ENCODE peak calls at places on chromosomes 5 and 9, in four cellular contexts. One of them, this sample, is unnamed. For H3K36me3, the result is how much of the 10 kb centered on the place peaks cover.

GRCh38 chr9:129336601-129337286 is 158.7 kb upstream of the IER5L start:
- DNase-seq in cardiac muscle cell: peak
- DNase-seq in PC-3: no peak
- DNase-seq in DND-41: no peak
- DNase-seq in this sample: peak

GRCh38 chr5:153463806-153464205 is 26.7 kb upstream of the GRIA1 start:
- DNase-seq in cardiac muscle cell: no peak
- DNase-seq in PC-3: peak
- DNase-seq in DND-41: no peak
- DNase-seq in this sample: no peak

GRCh38 chr5:169917425-169917824 is 62.9 kb downstream of the INSYN2B start:
- DNase-seq in cardiac muscle cell: no peak
- DNase-seq in PC-3: no peak
- DNase-seq in DND-41: no peak
- DNase-seq in this sample: no peak

GRCh38 chr9:84301851-84302250 is 38.7 kb downstream of the SLC28A3 start:
- DNase-seq in cardiac muscle cell: peak
- DNase-seq in PC-3: peak
- DNase-seq in DND-41: no peak
- DNase-seq in this sample: no peak

GRCh38 chr9:120625222-120625621 is 45.3 kb upstream of the CDK5RAP2 start:
- DNase-seq in cardiac muscle cell: peak
- DNase-seq in PC-3: no peak
- DNase-seq in DND-41: no peak
- DNase-seq in this sample: no peak

GRCh38 chr5:138952962-138953361 is 77.8 kb upstream of the LRRTM2 start:
- DNase-seq in cardiac muscle cell: no peak
- DNase-seq in PC-3: no peak
- DNase-seq in DND-41: peak
- DNase-seq in this sample: no peak

GRCh38 chr9:121282309-121283071 is 14.5 kb downstream of the GSN start:
- DNase-seq in cardiac muscle cell: peak
- DNase-seq in PC-3: peak
- DNase-seq in DND-41: no peak
- DNase-seq in this sample: no peak

GRCh38 chr5:139660916-139661814 is 13.0 kb downstream of the CXXC5 start:
- DNase-seq in cardiac muscle cell: peak
- DNase-seq in PC-3: peak
- DNase-seq in DND-41: no peak
- DNase-seq in this sample: peak

GRCh38 chr5:157184117-157184516 is 3.5 kb downstream of the ITK start:
- DNase-seq in cardiac muscle cell: no peak
- DNase-seq in PC-3: no peak
- DNase-seq in DND-41: no peak
- DNase-seq in this sample: no peak

GRCh38 chr9:99221266-99221622 is 498 bp downstream of the ALG2 start:
- DNase-seq in cardiac muscle cell: no peak
- DNase-seq in PC-3: no peak
- DNase-seq in DND-41: no peak
- DNase-seq in this sample: no peak
- H3K4me3 ChIP-seq in cardiac muscle cell: peak
- H3K4me3 ChIP-seq in PC-3: peak
- H3K4me3 ChIP-seq in DND-41: peak
- H3K4me3 ChIP-seq in this sample: peak

DNA sequence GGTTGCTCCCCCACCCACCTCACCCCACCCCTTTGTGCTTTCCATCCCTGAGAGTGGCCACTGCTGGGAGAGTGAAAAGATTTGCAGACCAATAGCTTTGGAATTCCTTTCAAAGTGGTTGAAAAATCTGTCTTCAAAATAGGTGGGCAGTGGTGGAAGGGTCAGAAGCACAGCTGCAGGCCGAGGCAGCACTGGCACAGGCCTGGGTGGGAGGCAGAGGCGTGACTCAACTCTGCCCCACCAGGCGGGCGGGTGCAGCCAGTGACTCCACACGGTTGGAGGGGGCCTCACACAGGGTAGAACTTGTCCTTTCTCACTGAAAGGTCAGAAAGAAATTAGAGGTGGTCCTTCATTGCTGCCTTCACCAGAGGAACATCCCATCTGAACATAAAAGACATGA is 214.9 kb upstream of the TBCA start:
- DNase-seq in cardiac muscle cell: no peak
- DNase-seq in PC-3: no peak
- DNase-seq in DND-41: no peak
- DNase-seq in this sample: no peak
- TF ChIP-seq CTCF in cardiac muscle cell: no peak
- TF ChIP-seq CTCF in PC-3: no peak
- TF ChIP-seq CTCF in DND-41: peak
- TF ChIP-seq CTCF in this sample: peak

GRCh38 chr9:131815971-131816873 is 76.3 kb upstream of the RAPGEF1 start:
- DNase-seq in cardiac muscle cell: no peak
- DNase-seq in PC-3: peak
- DNase-seq in DND-41: no peak
- DNase-seq in this sample: no peak
- H3K36me3 ChIP-seq in cardiac muscle cell: under half
- H3K36me3 ChIP-seq in PC-3: under half
- H3K36me3 ChIP-seq in DND-41: under half
- H3K36me3 ChIP-seq in this sample: under half

GRCh38 chr5:39203951-39204350 is 15.4 kb downstream of the FYB1 start:
- DNase-seq in cardiac muscle cell: no peak
- DNase-seq in PC-3: no peak
- DNase-seq in DND-41: no peak
- DNase-seq in this sample: no peak

GRCh38 chr5:39201160-39201794 is 18.1 kb downstream of the FYB1 start:
- DNase-seq in cardiac muscle cell: no peak
- DNase-seq in PC-3: peak
- DNase-seq in DND-41: no peak
- DNase-seq in this sample: no peak

GRCh38 chr5:39202594-39203290 is 16.6 kb downstream of the FYB1 start:
- DNase-seq in cardiac muscle cell: no peak
- DNase-seq in PC-3: no peak
- DNase-seq in DND-41: peak
- DNase-seq in this sample: no peak

GRCh38 chr5:39201795-39202593 is 17.4 kb downstream of the FYB1 start:
- DNase-seq in cardiac muscle cell: no peak
- DNase-seq in PC-3: no peak
- DNase-seq in DND-41: no peak
- DNase-seq in this sample: no peak

DNA sequence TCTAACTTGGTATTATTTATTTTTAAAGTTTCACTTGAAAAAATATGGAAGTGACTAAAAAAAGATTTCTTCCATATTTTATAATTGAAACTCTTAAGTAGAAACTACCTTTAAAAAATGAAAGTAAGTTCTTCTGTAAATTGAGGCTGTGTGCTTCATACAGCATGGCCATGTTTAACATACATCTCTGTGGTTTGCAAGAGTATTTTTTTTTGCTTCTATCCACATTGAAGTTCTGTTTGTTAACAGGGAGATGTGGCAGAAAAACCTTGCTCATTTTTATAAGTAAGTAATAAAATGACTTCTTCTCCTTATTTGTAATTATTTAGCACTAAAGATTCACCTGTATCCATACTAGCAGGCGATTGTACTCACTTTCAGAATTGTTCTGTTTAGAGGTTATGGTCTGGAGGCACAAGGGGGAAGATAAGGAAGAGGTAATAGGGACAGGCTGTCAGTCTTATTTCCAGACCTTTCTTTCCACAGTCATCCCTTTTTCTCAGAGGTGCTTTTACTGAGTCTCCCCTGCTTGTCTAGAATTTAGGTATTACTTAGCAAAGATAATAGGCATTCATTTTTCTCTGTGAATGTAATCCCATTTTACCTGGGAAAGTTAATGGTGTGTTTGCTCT is 16.0 kb downstream of the FYB1 start:
- DNase-seq in cardiac muscle cell: no peak
- DNase-seq in PC-3: no peak
- DNase-seq in DND-41: no peak
- DNase-seq in this sample: no peak
- H3K4me3 ChIP-seq in cardiac muscle cell: no peak
- H3K4me3 ChIP-seq in PC-3: no peak
- H3K4me3 ChIP-seq in DND-41: no peak
- H3K4me3 ChIP-seq in this sample: no peak

GRCh38 chr5:172796306-172796705 is 25.3 kb upstream of the DUSP1 start:
- DNase-seq in cardiac muscle cell: no peak
- DNase-seq in PC-3: no peak
- DNase-seq in DND-41: no peak
- DNase-seq in this sample: no peak

GRCh38 chr5:172793577-172794488 is 22.8 kb upstream of the DUSP1 start:
- DNase-seq in cardiac muscle cell: no peak
- DNase-seq in PC-3: peak
- DNase-seq in DND-41: no peak
- DNase-seq in this sample: peak

GRCh38 chr5:172797800-172798199 is 26.8 kb upstream of the DUSP1 start:
- DNase-seq in cardiac muscle cell: no peak
- DNase-seq in PC-3: no peak
- DNase-seq in DND-41: no peak
- DNase-seq in this sample: no peak

GRCh38 chr5:172792693-172793570 is 21.9 kb upstream of the DUSP1 start:
- DNase-seq in cardiac muscle cell: no peak
- DNase-seq in PC-3: no peak
- DNase-seq in DND-41: no peak
- DNase-seq in this sample: no peak

GRCh38 chr5:172795401-172795977 is 24.5 kb upstream of the DUSP1 start:
- DNase-seq in cardiac muscle cell: peak
- DNase-seq in PC-3: no peak
- DNase-seq in DND-41: no peak
- DNase-seq in this sample: no peak
- TF ChIP-seq CTCF in cardiac muscle cell: peak
- TF ChIP-seq CTCF in PC-3: no peak
- TF ChIP-seq CTCF in DND-41: no peak
- TF ChIP-seq CTCF in this sample: no peak

GRCh38 chr5:14488697-14489096 is 92.9 kb upstream of the OTULINL start:
- DNase-seq in cardiac muscle cell: no peak
- DNase-seq in PC-3: no peak
- DNase-seq in DND-41: no peak
- DNase-seq in this sample: no peak

GRCh38 chr5:14489643-14490042 is 91.9 kb upstream of the OTULINL start:
- DNase-seq in cardiac muscle cell: no peak
- DNase-seq in PC-3: peak
- DNase-seq in DND-41: no peak
- DNase-seq in this sample: no peak

GRCh38 chr5:14491505-14491904 is 90.1 kb upstream of the OTULINL start:
- DNase-seq in cardiac muscle cell: peak
- DNase-seq in PC-3: peak
- DNase-seq in DND-41: no peak
- DNase-seq in this sample: no peak

GRCh38 chr5:14491015-14491414 is 90.6 kb upstream of the OTULINL start:
- DNase-seq in cardiac muscle cell: no peak
- DNase-seq in PC-3: no peak
- DNase-seq in DND-41: no peak
- DNase-seq in this sample: no peak

GRCh38 chr5:14490309-14490711 is 91.3 kb upstream of the OTULINL start:
- DNase-seq in cardiac muscle cell: no peak
- DNase-seq in PC-3: peak
- DNase-seq in DND-41: no peak
- DNase-seq in this sample: no peak
- H3K36me3 ChIP-seq in cardiac muscle cell: under half
- H3K36me3 ChIP-seq in PC-3: half or more
- H3K36me3 ChIP-seq in DND-41: under half
- H3K36me3 ChIP-seq in this sample: under half

GRCh38 chr5:163915481-163915961 is 410.1 kb downstream of the MAT2B start:
- DNase-seq in cardiac muscle cell: peak
- DNase-seq in PC-3: peak
- DNase-seq in DND-41: no peak
- DNase-seq in this sample: peak
- H3K4me3 ChIP-seq in cardiac muscle cell: no peak
- H3K4me3 ChIP-seq in PC-3: no peak
- H3K4me3 ChIP-seq in DND-41: no peak
- H3K4me3 ChIP-seq in this sample: peak

GRCh38 chr5:150487199-150488061 is 20.5 kb upstream of the NDST1 start:
- DNase-seq in cardiac muscle cell: peak
- DNase-seq in PC-3: peak
- DNase-seq in DND-41: no peak
- DNase-seq in this sample: peak
- TF ChIP-seq CTCF in cardiac muscle cell: peak
- TF ChIP-seq CTCF in PC-3: peak
- TF ChIP-seq CTCF in DND-41: no peak
- TF ChIP-seq CTCF in this sample: peak

DNA sequence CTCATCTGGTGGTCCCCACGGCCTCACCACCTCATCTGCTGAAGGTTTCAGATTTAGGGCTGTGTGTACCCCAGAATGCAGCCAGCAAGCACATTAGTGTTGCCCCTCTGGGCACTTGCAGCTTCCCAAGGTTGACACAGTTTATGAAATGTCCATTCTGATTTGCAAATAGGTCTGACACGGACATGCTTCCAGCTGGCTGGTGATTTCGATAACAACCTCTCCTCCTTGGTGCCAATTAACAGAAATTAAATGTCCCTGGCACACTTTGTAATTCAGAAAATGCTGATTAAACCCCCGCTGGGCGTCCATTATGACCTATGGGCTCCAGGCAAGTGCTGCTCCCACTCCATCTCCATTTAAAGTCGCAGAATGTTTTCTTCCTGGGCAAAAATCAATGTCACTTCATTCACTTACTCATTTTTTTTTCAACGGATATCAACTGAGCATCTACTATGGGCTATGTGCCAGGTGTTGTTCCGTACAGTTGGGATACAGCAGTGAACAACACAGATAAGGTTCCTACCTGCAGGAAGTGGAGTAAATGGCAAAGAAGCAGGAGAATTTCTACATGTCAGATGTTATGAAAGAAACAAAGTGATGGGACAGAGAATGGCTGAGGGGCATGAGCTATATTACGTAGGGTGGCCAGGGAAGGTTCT is 32.0 kb downstream of the PLAC8L1 start:
- DNase-seq in cardiac muscle cell: no peak
- DNase-seq in PC-3: no peak
- DNase-seq in DND-41: no peak
- DNase-seq in this sample: no peak
- H3K36me3 ChIP-seq in cardiac muscle cell: under half
- H3K36me3 ChIP-seq in PC-3: under half
- H3K36me3 ChIP-seq in DND-41: under half
- H3K36me3 ChIP-seq in this sample: under half

This sample was measured in GM06990.